ENCODE peak calls at places on chromosomes 5 and 9, in six cellular contexts. L, Y, S, T, I and Q are unnamed samples.

GRCh38 chr9:13027834-13028233 is 251.7 kb downstream of the MPDZ start:
- DNase-seq in L (no peak), Y (no peak), S (no peak), T (no peak), I (no peak), Q (no peak)

GRCh38 chr5:68258531-68258930 is 43.0 kb downstream of the PIK3R1 start:
- DNase-seq in L (no peak), Y (no peak), S (no peak), T (no peak), I (no peak), Q (peak)

GRCh38 chr5:41509399-41510175 is 814 bp downstream of the PLCXD3 start:
- DNase-seq in L (no peak), Y (no peak), S (no peak), T (no peak), I (peak), Q (no peak)

GRCh38 chr5:14861123-14861757 is 10.3 kb downstream of the ANKH start:
- DNase-seq in L (no peak), Y (no peak), S (no peak), T (no peak), I (no peak), Q (no peak)

GRCh38 chr9:96243798-96244197 is 58.2 kb downstream of the HSD17B3 start:
- DNase-seq in L (no peak), Y (no peak), S (no peak), T (no peak), I (no peak), Q (no peak)

GRCh38 chr5:176619203-176619568 is 9.2 kb upstream of the GPRIN1 start:
- DNase-seq in L (no peak), Y (peak), S (peak), T (no peak), I (peak), Q (peak)

GRCh38 chr5:20128346-20128745 is 140.3 kb upstream of the CDH18 start:
- DNase-seq in L (no peak), Y (no peak), S (no peak), T (no peak), I (no peak), Q (no peak)

GRCh38 chr5:54902817-54903473 is 82.4 kb downstream of the ESM1 start:
- DNase-seq in L (no peak), Y (no peak), S (no peak), T (no peak), I (no peak), Q (peak)

GRCh38 chr5:138212828-138213160 is 329 bp downstream of the CDC23 start:
- DNase-seq in L (no peak), Y (no peak), S (no peak), T (no peak), I (no peak), Q (peak)

GRCh38 chr5:38463634-38464521 is 92.6 kb downstream of the LIFR start:
- DNase-seq in L (no peak), Y (no peak), S (no peak), T (no peak), I (no peak), Q (no peak)
- H3K27ac ChIP-seq in L (peak), Y (peak), S (peak), T (no peak), I (no peak), Q (no peak)

GRCh38 chr5:34767127-34767526 is 71.8 kb upstream of the TTC23L start:
- DNase-seq in L (no peak), Y (no peak), S (no peak), T (no peak), I (no peak), Q (no peak)
- H3K27ac ChIP-seq in L (no peak), Y (no peak), S (no peak), T (no peak), I (no peak), Q (no peak)

GRCh38 chr9:126979461-126979860 is 64.9 kb downstream of the RALGPS1 start:
- DNase-seq in L (no peak), Y (no peak), S (no peak), T (no peak), I (no peak), Q (no peak)

GRCh38 chr9:126971261-126971660 is 56.7 kb downstream of the RALGPS1 start:
- DNase-seq in L (no peak), Y (no peak), S (no peak), T (no peak), I (no peak), Q (no peak)

GRCh38 chr9:126975327-126976059 is 60.9 kb downstream of the RALGPS1 start:
- DNase-seq in L (no peak), Y (no peak), S (no peak), T (no peak), I (no peak), Q (no peak)

GRCh38 chr9:126974604-126975003 is 60.0 kb downstream of the RALGPS1 start:
- DNase-seq in L (no peak), Y (no peak), S (no peak), T (no peak), I (no peak), Q (no peak)

GRCh38 chr9:126973651-126974529 is 59.3 kb downstream of the RALGPS1 start:
- DNase-seq in L (no peak), Y (no peak), S (no peak), T (no peak), I (no peak), Q (no peak)
- H3K27ac ChIP-seq in L (no peak), Y (no peak), S (no peak), T (no peak), I (no peak), Q (no peak)

GRCh38 chr9:124270504-124271335 is 13.0 kb downstream of the NEK6 start:
- DNase-seq in L (peak), Y (peak), S (peak), T (no peak), I (no peak), Q (no peak)

GRCh38 chr9:124272979-124273378 is 15.2 kb downstream of the NEK6 start:
- DNase-seq in L (peak), Y (no peak), S (no peak), T (no peak), I (no peak), Q (no peak)

GRCh38 chr9:124273428-124274153 is 15.8 kb downstream of the NEK6 start:
- DNase-seq in L (peak), Y (no peak), S (no peak), T (no peak), I (no peak), Q (no peak)

GRCh38 chr9:124271660-124272059 is 13.9 kb downstream of the NEK6 start:
- DNase-seq in L (peak), Y (no peak), S (no peak), T (no peak), I (no peak), Q (no peak)

GRCh38 chr9:124272118-124272517 is 14.4 kb downstream of the NEK6 start:
- DNase-seq in L (no peak), Y (no peak), S (no peak), T (no peak), I (no peak), Q (no peak)
- H3K27ac ChIP-seq in L (peak), Y (no peak), S (peak), T (no peak), I (no peak), Q (no peak)

DNA sequence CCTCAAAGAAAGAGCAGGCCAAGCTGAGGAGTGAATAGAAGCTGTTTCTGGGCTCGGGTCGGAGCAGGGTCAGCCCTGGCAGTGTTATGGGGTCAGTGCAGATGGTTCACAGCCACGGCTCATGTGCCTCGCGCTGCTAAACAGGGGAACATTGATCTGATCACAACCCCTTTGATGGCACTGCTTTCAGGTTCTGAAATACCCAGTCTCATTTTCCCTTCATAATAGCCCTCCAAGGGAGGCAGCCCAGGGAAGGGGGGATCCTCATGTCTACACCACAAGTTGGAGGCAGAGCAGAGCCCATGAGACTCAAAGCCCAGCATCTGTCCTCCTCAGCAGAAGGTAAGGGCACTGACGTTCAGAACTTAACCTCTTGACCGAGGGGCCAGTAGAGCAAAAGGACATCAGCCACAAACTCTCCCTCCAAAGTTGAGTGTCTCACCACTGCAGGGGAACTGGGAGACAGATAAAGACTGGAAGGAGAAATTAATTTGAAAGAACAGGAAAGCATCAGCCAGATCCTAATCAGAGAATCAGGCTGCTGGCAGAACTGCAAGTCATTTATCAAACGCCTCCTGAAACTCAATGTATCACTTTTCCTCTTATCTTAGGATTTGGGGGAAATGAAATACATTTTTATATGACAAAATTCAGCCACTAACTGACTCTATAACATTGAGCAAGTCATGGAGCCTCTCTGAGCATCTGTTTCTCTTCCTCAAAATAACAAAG is 110.6 kb downstream of the SH3TC2 start:
- DNase-seq in L (no peak), Y (no peak), S (no peak), T (no peak), I (no peak), Q (no peak)
- H3K27ac ChIP-seq in L (no peak), Y (no peak), S (no peak), T (no peak), I (no peak), Q (no peak)

GRCh38 chr5:142839711-142840441 is 69.7 kb downstream of the ARHGAP26 start:
- DNase-seq in L (peak), Y (peak), S (peak), T (no peak), I (no peak), Q (no peak)
- H3K27ac ChIP-seq in L (peak), Y (peak), S (no peak), T (no peak), I (no peak), Q (no peak)

DNA sequence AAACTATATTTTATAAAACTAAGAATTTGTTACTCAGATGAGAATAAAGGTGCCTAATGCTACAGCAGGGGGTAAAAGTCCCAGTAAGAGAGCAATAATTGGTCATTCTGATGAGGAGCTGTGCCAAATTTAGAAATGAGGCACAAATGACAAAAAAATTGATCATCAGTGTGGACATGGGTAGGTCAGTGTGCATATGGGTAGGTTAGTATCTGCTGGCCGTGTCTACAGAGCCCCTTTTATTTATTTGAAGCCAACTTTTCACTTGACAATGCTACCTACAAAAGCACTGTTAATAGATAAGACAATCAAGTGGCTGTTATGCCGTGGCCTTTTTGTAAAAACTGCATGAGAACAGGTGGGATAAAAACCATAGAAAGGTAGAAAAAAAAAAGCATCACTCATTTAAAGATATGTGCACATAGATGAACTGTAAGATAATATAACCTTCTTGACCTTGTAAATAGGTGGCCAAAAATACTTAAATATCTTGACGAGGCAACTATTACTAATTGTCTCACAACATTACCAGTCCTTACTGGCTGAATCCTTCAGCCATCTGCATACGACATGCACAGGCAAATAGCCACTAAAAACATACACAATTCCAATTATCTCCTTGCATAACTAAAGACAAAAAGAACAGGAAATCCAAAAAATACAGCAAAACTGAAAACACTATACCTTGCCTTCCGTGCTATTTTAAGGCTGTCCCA is 454.7 kb downstream of the RAB3C start:
- DNase-seq in L (no peak), Y (no peak), S (no peak), T (no peak), I (no peak), Q (no peak)
- H3K27ac ChIP-seq in L (no peak), Y (peak), S (peak), T (no peak), I (no peak), Q (no peak)

GRCh38 chr9:128625391-128626145 is 31.1 kb downstream of the DYNC2I2 start:
- DNase-seq in L (no peak), Y (no peak), S (no peak), T (no peak), I (no peak), Q (no peak)
- H3K27ac ChIP-seq in L (no peak), Y (no peak), S (no peak), T (no peak), I (no peak), Q (no peak)

GRCh38 chr9:33249087-33249657 is 9.2 kb downstream of the SPINK4 start:
- DNase-seq in L (no peak), Y (no peak), S (no peak), T (no peak), I (no peak), Q (no peak)

GRCh38 chr9:33254211-33254610 is 10.3 kb downstream of the BAG1 start:
- DNase-seq in L (no peak), Y (no peak), S (no peak), T (no peak), I (no peak), Q (no peak)

GRCh38 chr9:33249983-33250382 is 10.0 kb downstream of the SPINK4 start:
- DNase-seq in L (no peak), Y (no peak), S (no peak), T (no peak), I (no peak), Q (no peak)

GRCh38 chr9:33248606-33249005 is 8.6 kb downstream of the SPINK4 start:
- DNase-seq in L (no peak), Y (no peak), S (no peak), T (no peak), I (no peak), Q (no peak)

DNA sequence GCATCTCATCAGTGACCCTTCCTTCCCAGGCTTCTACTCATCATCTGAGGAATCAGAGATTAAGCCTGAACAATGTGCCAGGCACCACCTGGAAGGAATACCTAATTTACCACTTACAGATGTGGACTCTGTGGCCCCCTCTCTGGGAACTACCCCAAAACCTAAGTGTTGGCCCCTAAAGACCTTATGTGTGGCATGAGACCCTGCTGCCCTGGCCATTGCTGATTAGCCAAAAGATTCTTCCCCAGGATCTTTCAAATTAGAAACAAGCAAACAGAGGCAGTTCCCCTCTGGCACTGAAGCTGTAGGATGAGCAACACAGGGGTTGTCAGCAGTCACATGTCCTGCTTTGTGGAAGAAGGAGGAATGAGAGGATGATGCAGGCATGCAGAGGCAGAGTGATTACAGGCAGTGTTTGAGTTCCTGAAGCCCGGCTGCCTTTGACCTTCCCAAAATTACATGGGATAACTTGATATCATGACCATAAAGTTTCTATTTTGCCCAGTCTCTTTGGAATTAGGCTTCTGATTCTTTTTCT is 10.6 kb downstream of the SPINK4 start:
- DNase-seq in L (no peak), Y (no peak), S (no peak), T (no peak), I (no peak), Q (no peak)
- H3K27ac ChIP-seq in L (no peak), Y (no peak), S (no peak), T (peak), I (no peak), Q (peak)